ENCODE peak calls at places on chromosomes 16 and 17, in eight cellular contexts. S is HCT116, Z is GM23338, U is K562, B is Panc1, K is GM12878, C is SK-N-SH, I is HepG2. H is an unnamed sample.

GRCh38 chr17:72806011-72806410 is 286.5 kb downstream of the SLC39A11 start:
- DNase-seq in S (no peak), Z (no peak), U (no peak), B (no peak), K (no peak), C (no peak), I (no peak), H (no peak)

GRCh38 chr16:10827691-10828341 is 9.2 kb upstream of the TVP23A start:
- DNase-seq in S (no peak), Z (no peak), U (no peak), B (no peak), K (no peak), C (no peak), I (no peak), H (no peak)

GRCh38 chr17:48393271-48393670 is 36.7 kb downstream of the SKAP1 start:
- DNase-seq in S (no peak), Z (no peak), U (no peak), B (no peak), K (no peak), C (no peak), I (no peak), H (no peak)

GRCh38 chr17:2054740-2055493 is at the start of gene HIC1:
- DNase-seq in S (no peak), Z (peak; percentile 82), U (peak; percentile 51), B (no peak), K (no peak), C (peak; percentile 93), I (peak; percentile 24), H (no peak)

GRCh38 chr17:30513346-30513745 is 36.1 kb downstream of the GOSR1 start:
- DNase-seq in S (no peak), Z (no peak), U (no peak), B (no peak), K (no peak), C (no peak), I (no peak), H (no peak)

GRCh38 chr17:34665150-34665802 is 85.9 kb downstream of the TMEM132E start:
- DNase-seq in S (no peak), Z (peak; percentile 27), U (no peak), B (no peak), K (no peak), C (peak; percentile 50), I (no peak), H (peak; percentile 22)

GRCh38 chr17:69414408-69415274 is at the start of gene MAP2K6:
- DNase-seq in S (no peak), Z (peak; percentile 93), U (peak; percentile 40), B (peak; percentile 24), K (peak; percentile 60), C (peak; percentile 79), I (peak; percentile 77), H (peak; percentile 79)

GRCh38 chr17:39224778-39225307 is 902 bp downstream of the STAC2 start:
- DNase-seq in S (no peak), Z (no peak), U (no peak), B (no peak), K (no peak), C (peak; percentile 69), I (no peak), H (no peak)

GRCh38 chr16:30762991-30763725 is 1.0 kb downstream of the RNF40 start:
- DNase-seq in S (no peak), Z (no peak), U (no peak), B (no peak), K (no peak), C (no peak), I (no peak), H (no peak)

GRCh38 chr17:63911657-63912100 is 621 bp upstream of the CSHL1 start:
- DNase-seq in S (peak; percentile 16), Z (peak; percentile 74), U (peak; percentile 64), B (peak; percentile 27), K (no peak), C (peak; percentile 88), I (no peak), H (no peak)

GRCh38 chr17:55238931-55239297 is 25.8 kb upstream of the HLF start:
- DNase-seq in S (no peak), Z (peak; percentile 69), U (peak; percentile 56), B (no peak), K (no peak), C (peak; percentile 55), I (peak; percentile 44), H (no peak)

GRCh38 chr16:29710227-29711219 is 31.5 kb downstream of the QPRT start:
- DNase-seq in S (peak; percentile 56), Z (peak; percentile 82), U (peak; percentile 77), B (peak; percentile 38), K (no peak), C (peak; percentile 61), I (peak; percentile 75), H (peak; percentile 60)

GRCh38 chr17:82449136-82449882 is 1.2 kb downstream of the CYBC1 start:
- DNase-seq in S (no peak), Z (peak; percentile 82), U (no peak), B (no peak), K (peak; percentile 65), C (peak; percentile 52), I (no peak), H (no peak)

GRCh38 chr16:69301861-69302260 is 9.3 kb upstream of the VPS4A start:
- DNase-seq in S (no peak), Z (no peak), U (no peak), B (no peak), K (no peak), C (no peak), I (no peak), H (no peak)

GRCh38 chr16:70161350-70161749 is 12.2 kb upstream of the CLEC18C start:
- DNase-seq in S (no peak), Z (no peak), U (no peak), B (no peak), K (no peak), C (no peak), I (no peak), H (peak; percentile 7)

GRCh38 chr16:27402569-27402963 is 592 bp downstream of the IL21R start:
- DNase-seq in S (no peak), Z (no peak), U (no peak), B (no peak), K (no peak), C (no peak), I (no peak), H (no peak)

GRCh38 chr16:68200120-68200783 is 35.7 kb downstream of the ESRP2 start:
- DNase-seq in S (no peak), Z (no peak), U (no peak), B (no peak), K (no peak), C (no peak), I (no peak), H (no peak)

GRCh38 chr16:81774348-81774747 is 4.7 kb upstream of the PLCG2 start:
- DNase-seq in S (no peak), Z (no peak), U (no peak), B (no peak), K (no peak), C (no peak), I (no peak), H (no peak)

GRCh38 chr17:16872351-16872751 is 99.6 kb downstream of the TNFRSF13B start:
- DNase-seq in S (no peak), Z (no peak), U (no peak), B (no peak), K (no peak), C (no peak), I (no peak), H (no peak)

GRCh38 chr16:13335894-13336293 is 434.5 kb downstream of the SHISA9 start:
- DNase-seq in S (no peak), Z (no peak), U (no peak), B (no peak), K (no peak), C (no peak), I (no peak), H (no peak)

DNA sequence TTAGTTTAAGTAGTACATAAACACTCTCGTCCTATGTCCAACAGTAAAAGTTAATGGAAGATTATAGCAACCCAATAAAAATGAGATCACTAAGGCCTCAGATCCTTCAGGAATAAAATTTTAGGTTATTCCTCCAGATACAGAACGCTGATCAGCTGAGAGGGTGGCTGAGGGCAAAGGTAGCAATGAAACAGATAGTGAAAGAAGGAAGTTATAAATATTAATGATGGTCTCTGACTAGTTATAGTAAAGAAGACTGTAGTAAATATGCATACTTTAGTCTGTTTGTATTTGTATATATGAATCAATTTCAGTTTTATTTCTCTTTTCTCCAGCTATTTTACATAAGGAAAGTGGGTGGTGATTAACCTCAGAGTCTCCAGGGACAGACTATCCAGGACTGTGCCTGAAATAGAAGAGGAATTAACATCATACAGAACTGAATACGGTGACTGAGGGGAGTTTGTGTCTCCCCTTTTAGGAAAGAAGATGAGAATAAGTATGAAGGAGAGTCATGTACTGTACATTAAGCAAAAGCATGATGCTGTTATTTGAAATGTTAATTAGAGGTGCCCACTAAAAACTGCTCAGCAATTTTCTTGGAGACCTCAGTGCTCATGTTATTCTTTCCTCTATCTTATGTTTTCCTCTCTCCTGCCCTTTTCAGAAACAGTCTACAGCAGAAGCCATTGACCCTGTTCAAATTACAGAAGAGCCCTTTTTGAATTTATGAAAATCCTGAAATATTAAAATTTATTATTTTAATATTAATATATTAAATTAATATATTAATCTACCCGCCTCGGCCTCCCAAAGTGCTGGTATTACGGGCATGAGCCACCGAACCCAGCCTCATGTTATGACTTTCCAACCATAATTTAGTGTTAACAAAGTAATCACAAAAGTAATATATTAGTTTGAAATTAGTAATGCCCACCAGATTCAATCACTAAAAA is 36.6 kb upstream of the DHRS7B start:
- DNase-seq in S (no peak), Z (no peak), U (no peak), B (no peak), K (no peak), C (no peak), I (no peak), H (no peak)
- TF ChIP-seq POLR2AphosphoS5 in S (no peak), Z (no peak), U (no peak), B (no peak), K (no peak), C (no peak), I (no peak), H (no peak)

GRCh38 chr16:12089492-12090161 is 113.1 kb downstream of the SNX29 start:
- DNase-seq in S (peak; percentile 12), Z (peak; percentile 66), U (peak; percentile 54), B (no peak), K (no peak), C (no peak), I (peak; percentile 48), H (peak; percentile 64)
- TF ChIP-seq REST in S (no peak), Z (no peak), U (no peak), B (no peak), K (no peak), C (no peak), I (no peak), H (no peak)

DNA sequence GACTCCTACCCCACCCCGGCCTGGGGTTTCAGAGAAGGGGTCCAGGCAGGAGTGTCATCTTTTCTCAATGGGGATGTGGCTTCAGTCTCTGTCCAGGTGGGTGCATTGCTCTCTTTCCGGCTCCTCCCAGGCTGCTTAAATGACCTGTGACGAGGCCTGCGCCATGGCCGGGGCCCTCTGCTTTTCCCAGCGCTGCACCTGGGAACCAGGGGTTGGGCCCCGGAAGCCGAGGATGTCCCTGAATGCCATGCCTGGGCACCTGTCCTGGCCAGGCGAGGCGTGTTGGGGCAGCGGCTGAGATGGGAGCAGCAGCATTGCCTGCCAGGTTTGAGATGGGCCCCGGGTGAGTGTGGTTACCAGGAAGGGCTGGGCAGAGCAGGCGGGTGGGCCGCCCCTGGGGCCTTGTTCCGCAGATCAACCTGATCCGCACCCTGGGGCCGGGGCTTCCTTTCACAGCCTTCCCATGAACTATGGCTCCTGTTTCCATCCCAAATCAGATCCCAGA is 147.4 kb downstream of the SEC14L1 start:
- DNase-seq in S (no peak), Z (peak; percentile 26), U (no peak), B (no peak), K (no peak), C (no peak), I (no peak), H (no peak)
- H3K27ac ChIP-seq in S (peak overlapping the region; percentile 98), Z (peak overlapping the region; percentile 63), U (no peak overlapping the region), B (peak overlapping the region; percentile 100), K (no peak overlapping the region), C (peak overlapping the region; percentile 98), I (peak overlapping the region; percentile 98), H (no peak overlapping the region)

GRCh38 chr16:3876695-3877094 is 3.8 kb downstream of the CREBBP start:
- DNase-seq in S (no peak), Z (no peak), U (no peak), B (no peak), K (no peak), C (no peak), I (no peak), H (no peak)
- TF ChIP-seq POLR2AphosphoS5 in S (no peak), Z (no peak), U (no peak), B (no peak), K (no peak), C (no peak), I (no peak), H (no peak)

H was measured in HL-60.